ENCODE peak calls at places on chromosomes 2 and 18, in four cellular contexts. D is HCT116, Z is transverse colon, M is esophagus squamous epithelium. P is an unnamed sample.

GRCh38 chr2:234137400-234138014 is 87.0 kb downstream of the SPP2 start:
- DNase-seq in M (no peak), Z (no peak), D (no peak), P (no peak)

GRCh38 chr2:1811971-1812350 is 67.6 kb upstream of the PXDN start:
- DNase-seq in Z (no peak), M (no peak), D (no peak), P (peak; percentile 50)

GRCh38 chr2:166539340-166540162 is 45.5 kb upstream of the SCN7A start:
- DNase-seq in M (no peak), D (peak; percentile 51), Z (no peak), P (no peak)

GRCh38 chr2:242034996-242035814 is 165.7 kb downstream of the RTP5 start:
- DNase-seq in M (no peak), Z (no peak), D (no peak), P (peak; percentile 46)

GRCh38 chr2:74415762-74416395 is 5.5 kb downstream of the C2orf81 start:
- DNase-seq in M (no peak), D (no peak), Z (no peak), P (no peak)

GRCh38 chr2:1627628-1628371 is 116.5 kb downstream of the PXDN start:
- DNase-seq in Z (no peak), M (no peak), D (no peak), P (peak; percentile 38)

GRCh38 chr2:83068706-83069105 is 1390.4 kb downstream of the SUCLG1 start:
- DNase-seq in Z (no peak), D (no peak), M (no peak), P (no peak)

GRCh38 chr18:7017013-7017412 is 100.6 kb downstream of the LAMA1 start:
- DNase-seq in M (no peak), Z (no peak), D (no peak), P (no peak)

GRCh38 chr2:191913796-191914195 is 66.9 kb upstream of the CAVIN2 start:
- DNase-seq in Z (no peak), M (no peak), D (no peak), P (no peak)

GRCh38 chr2:191907091-191907490 is 60.2 kb upstream of the CAVIN2 start:
- DNase-seq in M (no peak), Z (no peak), D (no peak), P (no peak)

GRCh38 chr2:191908874-191909273 is 62.0 kb upstream of the CAVIN2 start:
- DNase-seq in Z (no peak), D (no peak), M (no peak), P (no peak)

GRCh38 chr2:191907545-191907944 is 60.7 kb upstream of the CAVIN2 start:
- DNase-seq in Z (no peak), D (no peak), M (no peak), P (no peak)

DNA sequence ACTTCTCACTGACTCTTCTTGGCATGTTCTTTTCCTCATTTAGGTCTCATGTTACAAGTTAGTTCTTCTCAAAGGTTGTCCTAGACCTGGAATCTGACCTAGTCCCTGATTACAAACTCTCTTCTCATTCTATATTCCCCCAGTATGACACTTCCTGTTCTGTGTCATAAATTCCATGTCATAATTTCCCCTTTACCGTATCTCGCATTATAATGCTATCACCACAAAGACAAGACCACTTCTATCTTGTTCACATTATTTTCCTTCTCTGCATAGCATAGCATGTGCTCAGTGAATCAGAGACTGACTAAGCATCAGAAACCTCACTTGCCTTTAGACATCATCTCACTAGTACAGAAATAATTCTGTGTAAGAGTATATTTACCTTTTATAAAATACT is 63.6 kb upstream of the CAVIN2 start:
- DNase-seq in Z (no peak), D (no peak), M (no peak), P (no peak)
- H3K4me1 ChIP-seq in Z (no peaks in the 10 kb centered on the region), D (no peaks in the 10 kb centered on the region), M (no peaks in the 10 kb centered on the region), P (no peaks in the 10 kb centered on the region)

GRCh38 chr2:54329482-54330225 is 73.6 kb upstream of the TSPYL6 start:
- DNase-seq in M (no peak), D (no peak), Z (no peak), P (no peak)
- H3K4me3 ChIP-seq in M (peak overlapping the region; percentile 54), D (no peak overlapping the region), Z (peak overlapping the region; percentile 56), P (peak overlapping the region; percentile 42)

GRCh38 chr2:152174574-152174973 is 989 bp downstream of the STAM2 start:
- DNase-seq in M (no peak), D (no peak), Z (no peak), P (no peak)

GRCh38 chr2:152171733-152172132 is 3.8 kb downstream of the STAM2 start:
- DNase-seq in M (no peak), D (no peak), Z (no peak), P (no peak)

GRCh38 chr2:152175012-152175367 is 573 bp downstream of the STAM2 start:
- DNase-seq in Z (no peak), M (no peak), D (no peak), P (no peak)

GRCh38 chr2:152175368-152176112 is at the start of gene STAM2:
- DNase-seq in M (peak; percentile 52), Z (peak; percentile 94), D (peak; percentile 79), P (peak; percentile 98)

DNA sequence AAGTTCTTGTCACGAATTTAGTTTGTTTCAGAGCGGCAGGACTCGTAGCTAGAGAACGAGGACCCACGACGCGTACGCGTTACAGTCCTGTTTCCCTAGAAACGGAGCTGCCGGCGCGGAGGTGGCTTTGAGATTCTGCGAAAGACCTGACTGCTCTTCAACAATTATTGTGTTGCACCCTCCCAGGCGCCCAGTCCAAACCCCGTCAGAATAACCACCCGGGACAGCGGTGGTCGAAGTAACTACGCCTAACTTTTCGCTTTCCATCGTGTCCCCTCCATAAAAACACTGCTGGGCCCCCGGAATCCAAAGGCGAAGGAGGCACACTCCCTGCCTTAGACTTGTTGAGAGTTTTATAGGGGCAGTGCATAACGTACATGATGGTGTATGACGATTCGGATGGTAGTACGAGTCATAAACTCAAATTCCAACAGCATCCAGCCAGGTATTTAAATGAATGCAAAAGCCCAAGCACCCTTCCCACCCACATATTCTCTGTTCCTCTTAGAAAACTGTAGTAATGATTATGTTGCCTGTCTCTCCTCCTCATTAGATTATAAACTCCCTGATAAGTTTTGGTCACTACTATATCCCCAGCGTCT is 651 bp upstream of the STAM2 start:
- DNase-seq in D (no peak), M (no peak), Z (no peak), P (no peak)
- TF ChIP-seq POLR2A in D (no peak), M (no peak), Z (no peak), P (no peak)

GRCh38 chr2:26715528-26716270 is 23.2 kb downstream of the KCNK3 start:
- DNase-seq in Z (no peak), M (no peak), D (no peak), P (no peak)
- H3K4me1 ChIP-seq in Z (peaks cover 30% of the 10 kb centered on the region), M (peaks cover 7% of the 10 kb centered on the region), D (peaks cover 16% of the 10 kb centered on the region), P (peaks cover 17% of the 10 kb centered on the region)

DNA sequence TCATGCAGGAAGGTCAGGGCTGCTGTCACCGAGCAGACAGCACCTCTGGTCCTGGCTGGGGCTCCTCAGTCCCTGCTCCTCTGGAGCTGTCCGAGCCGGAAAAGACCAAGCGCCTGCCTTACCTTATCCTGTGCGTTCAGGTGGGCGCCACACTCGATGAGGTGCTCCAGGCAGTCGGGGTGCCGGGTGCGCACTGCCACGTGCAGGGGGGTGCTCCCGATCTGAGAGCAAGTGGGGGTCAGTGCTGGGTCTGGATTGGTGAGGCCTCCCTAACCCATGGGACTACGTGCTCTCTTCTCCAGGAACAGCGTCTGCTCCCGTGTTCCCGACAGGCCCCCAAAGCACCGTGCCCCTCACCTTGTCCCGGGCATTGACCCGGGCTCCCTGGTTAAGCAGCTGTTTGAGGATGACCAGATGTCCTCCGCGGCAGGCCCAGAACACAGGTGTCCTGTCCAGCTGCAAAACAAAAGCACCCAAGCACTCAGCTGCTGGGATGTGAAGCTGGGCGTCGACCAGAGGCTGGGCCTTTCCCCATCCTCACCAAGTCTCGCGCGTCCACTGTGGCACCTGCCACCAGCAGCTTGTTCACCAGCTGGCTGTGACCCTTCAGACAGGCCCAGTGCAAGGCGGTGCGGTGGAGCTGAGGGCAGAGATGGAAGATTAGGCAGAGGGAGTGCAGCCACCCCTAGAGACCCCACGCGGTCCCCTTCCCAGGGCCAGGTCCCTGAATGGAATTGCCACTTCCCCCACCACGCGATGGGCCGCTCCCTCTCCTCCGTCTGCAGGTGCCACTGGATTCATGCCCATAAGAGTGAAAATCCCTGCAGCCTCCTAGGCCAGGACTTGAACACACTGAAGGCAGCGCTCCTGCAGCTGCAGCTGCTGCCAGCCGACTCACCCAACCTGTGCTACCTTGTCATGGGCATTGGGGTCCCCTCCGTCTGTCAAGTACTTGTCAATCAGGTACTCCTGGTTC is 3.7 kb downstream of the ANKRD23 start:
- DNase-seq in D (no peak), M (no peak), Z (no peak), P (no peak)
- H3K4me3 ChIP-seq in D (no peak overlapping the region), M (no peak overlapping the region), Z (peak overlapping the region; percentile 6), P (peak overlapping the region; percentile 66)

DNA sequence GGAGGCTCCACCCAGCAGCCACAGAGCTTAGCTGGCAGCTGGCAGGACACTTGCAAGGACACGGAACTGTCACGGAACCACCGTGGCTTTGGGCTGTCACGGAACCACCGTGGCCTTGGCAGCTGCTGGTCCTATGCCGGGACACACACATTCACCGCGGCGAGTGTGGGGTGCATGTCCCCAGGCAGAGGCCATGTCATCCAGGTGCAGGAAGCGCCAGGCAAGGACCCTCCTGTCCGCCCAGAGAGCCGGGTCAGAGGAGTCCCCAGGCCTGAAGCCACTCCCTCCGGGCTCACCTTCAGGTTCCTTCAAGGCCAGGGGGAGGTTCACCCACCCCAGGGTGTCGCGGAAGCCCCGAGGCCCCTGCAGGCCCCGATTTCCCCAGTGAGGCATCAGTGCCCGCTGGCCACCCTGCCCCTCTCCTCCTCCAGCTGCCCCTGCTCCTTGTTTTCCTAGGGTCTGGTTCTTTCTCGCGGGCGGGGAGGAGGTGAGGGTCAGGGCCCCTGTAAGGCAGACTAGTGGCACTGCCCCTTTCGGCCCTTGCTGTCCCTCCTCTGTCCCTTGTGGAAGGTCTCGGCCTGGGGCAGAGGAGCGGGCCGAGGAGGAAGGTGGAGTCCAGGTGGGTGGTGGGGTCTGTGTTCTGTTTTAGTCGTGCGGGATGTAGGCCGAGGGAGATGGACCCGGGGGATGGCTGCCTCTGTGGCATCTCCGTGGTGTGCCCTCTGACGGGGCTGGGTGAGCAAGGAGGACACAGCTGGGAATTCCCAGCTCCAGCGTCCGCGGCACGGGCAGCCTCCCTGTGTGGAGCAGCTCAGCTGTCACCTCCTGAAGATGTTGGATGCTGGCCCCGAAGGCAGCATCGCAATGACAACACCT is 60.6 kb downstream of the NFATC1 start:
- DNase-seq in Z (no peak), M (no peak), D (no peak), P (no peak)
- TF ChIP-seq POLR2A in Z (no peak), M (no peak), D (no peak), P (no peak)

DNA sequence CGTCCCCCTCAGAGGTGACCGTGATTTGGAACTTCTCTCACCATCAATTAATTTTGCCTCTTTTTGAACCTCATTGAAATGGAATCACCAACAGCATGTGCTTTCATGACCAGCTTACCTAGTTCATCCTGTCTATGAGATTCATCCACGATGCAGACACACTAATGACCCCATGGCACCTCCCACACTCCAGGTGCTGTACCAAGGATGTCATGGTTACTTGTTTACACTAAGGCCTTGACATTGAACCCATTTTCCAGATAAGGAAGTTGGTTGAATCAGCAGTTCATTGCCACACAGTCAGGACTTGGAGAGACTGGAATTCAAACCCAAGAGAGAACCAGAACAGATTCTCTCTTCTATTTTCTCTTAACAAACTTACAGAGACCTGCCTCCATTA is 139.0 kb downstream of the ZFP36L2 start:
- DNase-seq in Z (no peak), M (no peak), D (no peak), P (no peak)
- H3K4me1 ChIP-seq in Z (peaks cover 48% of the 10 kb centered on the region), M (peaks cover 48% of the 10 kb centered on the region), D (peaks cover 18% of the 10 kb centered on the region), P (peaks cover 54% of the 10 kb centered on the region)

DNA sequence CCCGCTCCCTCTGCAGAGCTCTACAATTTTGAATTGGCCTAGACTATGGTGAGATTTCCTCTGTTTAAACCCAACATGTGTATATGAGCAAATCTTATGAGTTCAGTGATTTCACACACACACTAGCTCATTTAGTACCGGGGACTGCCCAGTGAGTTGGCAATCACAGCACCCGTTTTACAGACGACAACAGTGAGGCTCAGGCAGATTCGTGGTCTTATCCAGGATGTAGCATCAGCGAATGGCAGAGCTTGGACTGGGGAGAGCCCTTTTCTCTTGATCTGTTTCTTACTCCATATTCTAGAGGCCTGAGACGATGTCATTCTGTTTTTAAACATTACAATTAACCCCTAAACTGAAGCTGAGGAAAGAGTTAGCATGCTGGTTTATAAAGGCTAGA is 419.9 kb downstream of the NBAS start:
- DNase-seq in Z (no peak), M (no peak), D (no peak), P (no peak)
- H3K4me3 ChIP-seq in Z (no peak overlapping the region), M (no peak overlapping the region), D (no peak overlapping the region), P (no peak overlapping the region)